ENCODE peak calls at places on chromosomes 2 and 18, in seven cellular contexts. H is heart left ventricle; N is astrocyte of the spinal cord; Z is CD8-positive, alpha-beta T cell; Q is tibial artery; M is fibroblast of pulmonary artery; Y is mammary epithelial cell. C is an unnamed sample.

GRCh38 chr18:48957136-48957535 is 6.4 kb upstream of the SMAD7 start:
- DNase-seq in H (no peak), N (no peak), Z (no peak), Q (no peak), M (peak; percentile 29), Y (peak; percentile 44), C (no peak)

GRCh38 chr18:24018299-24018910 is 3.9 kb downstream of the TTC39C start:
- DNase-seq in H (no peak), N (no peak), Z (peak; percentile 39), Q (no peak), M (no peak), Y (no peak), C (no peak)

GRCh38 chr18:9952633-9953416 is 39.0 kb downstream of the VAPA start:
- DNase-seq in H (no peak), N (peak; percentile 39), Z (no peak), Q (no peak), M (no peak), Y (peak; percentile 83), C (no peak)

GRCh38 chr2:184455616-184456015 is 142.7 kb upstream of the ZNF804A start:
- DNase-seq in H (no peak), N (no peak), Z (no peak), Q (no peak), M (no peak), Y (no peak), C (no peak)

GRCh38 chr18:36762074-36762473 is 66.7 kb downstream of the TPGS2 start:
- DNase-seq in H (no peak), N (peak; percentile 57), Z (no peak), Q (no peak), M (no peak), Y (no peak), C (no peak)

GRCh38 chr2:161386228-161386627 is 29.9 kb upstream of the TBR1 start:
- DNase-seq in H (no peak), N (no peak), Z (no peak), Q (no peak), M (no peak), Y (no peak), C (no peak)

GRCh38 chr2:9200634-9201015 is 6.0 kb upstream of the ASAP2 start:
- DNase-seq in H (no peak), N (no peak), Z (no peak), Q (no peak), M (no peak), Y (no peak), C (no peak)

GRCh38 chr2:45004569-45005181 is 4.6 kb downstream of the SIX2 start:
- DNase-seq in H (no peak), N (no peak), Z (no peak), Q (no peak), M (peak; percentile 10), Y (no peak), C (no peak)

GRCh38 chr2:54437588-54437987 is 18.5 kb upstream of the SPTBN1 start:
- DNase-seq in H (no peak), N (no peak), Z (no peak), Q (no peak), M (no peak), Y (no peak), C (no peak)

GRCh38 chr2:138615257-138615656 is 113.7 kb downstream of the SPOPL start:
- DNase-seq in H (no peak), N (peak; percentile 46), Z (no peak), Q (no peak), M (peak; percentile 9), Y (peak; percentile 98), C (no peak)

GRCh38 chr18:54909538-54909937 is 49.7 kb downstream of the CCDC68 start:
- DNase-seq in H (no peak), N (no peak), Z (no peak), Q (no peak), M (no peak), Y (no peak), C (no peak)

GRCh38 chr2:84417453-84417852 is 41.6 kb downstream of the SUCLG1 start:
- DNase-seq in H (no peak), N (peak; percentile 56), Z (no peak), Q (no peak), M (no peak), Y (peak; percentile 81), C (no peak)

GRCh38 chr2:144215701-144216675 is 303.9 kb downstream of the ZEB2 start:
- DNase-seq in H (no peak), N (no peak), Z (no peak), Q (no peak), M (no peak), Y (no peak), C (no peak)

GRCh38 chr2:213166109-213166508 is 14.7 kb upstream of the IKZF2 start:
- DNase-seq in H (no peak), N (no peak), Z (no peak), Q (no peak), M (no peak), Y (no peak), C (no peak)

GRCh38 chr2:213159768-213160167 is 8.4 kb upstream of the IKZF2 start:
- DNase-seq in H (no peak), N (no peak), Z (no peak), Q (no peak), M (no peak), Y (no peak), C (peak; percentile 9)

GRCh38 chr2:213164263-213164662 is 12.9 kb upstream of the IKZF2 start:
- DNase-seq in H (no peak), N (no peak), Z (no peak), Q (no peak), M (no peak), Y (no peak), C (no peak)

GRCh38 chr2:213161759-213162514 is 10.5 kb upstream of the IKZF2 start:
- DNase-seq in H (no peak), N (peak; percentile 69), Z (no peak), Q (no peak), M (peak; percentile 58), Y (no peak), C (peak; percentile 63)

GRCh38 chr2:213162515-213163118 is 11.2 kb upstream of the IKZF2 start:
- DNase-seq in H (no peak), N (peak; percentile 72), Z (no peak), Q (no peak), M (peak; percentile 19), Y (no peak), C (peak; percentile 69)
- H3K4me3 ChIP-seq in H (no peak overlapping the region), N (no peak overlapping the region), Z (no peak overlapping the region), Q (no peak overlapping the region), M (no peak overlapping the region), Y (no peak overlapping the region), C (no peak overlapping the region)

GRCh38 chr2:32623311-32623706 is 4.5 kb upstream of the TTC27 start:
- DNase-seq in H (no peak), N (no peak), Z (no peak), Q (no peak), M (no peak), Y (no peak), C (no peak)

GRCh38 chr2:32627901-32628645 is at the start of gene TTC27:
- DNase-seq in H (peak; percentile 95), N (peak; percentile 96), Z (peak; percentile 96), Q (peak; percentile 97), M (peak; percentile 95), Y (peak; percentile 93), C (peak; percentile 97)

GRCh38 chr2:32626591-32627221 is 1.1 kb upstream of the TTC27 start:
- DNase-seq in H (no peak), N (no peak), Z (no peak), Q (no peak), M (no peak), Y (no peak), C (no peak)

GRCh38 chr2:32624813-32625212 is 3.0 kb upstream of the TTC27 start:
- DNase-seq in H (no peak), N (no peak), Z (no peak), Q (no peak), M (no peak), Y (no peak), C (no peak)

DNA sequence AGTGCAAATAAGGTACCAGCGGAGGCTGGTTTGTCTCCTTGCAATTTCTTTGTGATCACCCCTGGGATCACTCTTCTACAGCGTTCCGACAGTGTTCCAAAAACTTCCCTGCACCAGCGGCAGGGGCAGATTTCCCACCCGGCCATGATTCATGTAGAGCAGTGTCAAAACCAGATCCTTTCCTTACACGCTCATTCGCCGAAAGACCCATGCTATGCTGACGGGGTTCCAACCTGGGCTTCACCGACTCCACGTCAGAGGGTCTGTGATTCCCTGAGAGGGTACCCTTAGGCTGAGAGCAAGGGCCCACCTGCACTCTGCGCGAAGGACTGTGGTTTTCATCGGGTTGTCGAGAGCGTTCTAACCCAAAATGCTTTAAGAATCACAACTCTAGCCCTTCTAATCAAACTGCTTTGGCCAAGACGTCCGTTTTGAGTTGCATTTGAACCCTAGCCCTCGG is 379 bp upstream of the TTC27 start:
- DNase-seq in H (peak; percentile 30), N (no peak), Z (peak; percentile 48), Q (peak; percentile 72), M (peak; percentile 53), Y (peak; percentile 21), C (peak; percentile 63)
- TF ChIP-seq CTCF in H (no peak), N (peak; percentile 31), Z (no peak), Q (peak; percentile 20), M (peak; percentile 38), Y (peak; percentile 22), C (peak; percentile 32)

DNA sequence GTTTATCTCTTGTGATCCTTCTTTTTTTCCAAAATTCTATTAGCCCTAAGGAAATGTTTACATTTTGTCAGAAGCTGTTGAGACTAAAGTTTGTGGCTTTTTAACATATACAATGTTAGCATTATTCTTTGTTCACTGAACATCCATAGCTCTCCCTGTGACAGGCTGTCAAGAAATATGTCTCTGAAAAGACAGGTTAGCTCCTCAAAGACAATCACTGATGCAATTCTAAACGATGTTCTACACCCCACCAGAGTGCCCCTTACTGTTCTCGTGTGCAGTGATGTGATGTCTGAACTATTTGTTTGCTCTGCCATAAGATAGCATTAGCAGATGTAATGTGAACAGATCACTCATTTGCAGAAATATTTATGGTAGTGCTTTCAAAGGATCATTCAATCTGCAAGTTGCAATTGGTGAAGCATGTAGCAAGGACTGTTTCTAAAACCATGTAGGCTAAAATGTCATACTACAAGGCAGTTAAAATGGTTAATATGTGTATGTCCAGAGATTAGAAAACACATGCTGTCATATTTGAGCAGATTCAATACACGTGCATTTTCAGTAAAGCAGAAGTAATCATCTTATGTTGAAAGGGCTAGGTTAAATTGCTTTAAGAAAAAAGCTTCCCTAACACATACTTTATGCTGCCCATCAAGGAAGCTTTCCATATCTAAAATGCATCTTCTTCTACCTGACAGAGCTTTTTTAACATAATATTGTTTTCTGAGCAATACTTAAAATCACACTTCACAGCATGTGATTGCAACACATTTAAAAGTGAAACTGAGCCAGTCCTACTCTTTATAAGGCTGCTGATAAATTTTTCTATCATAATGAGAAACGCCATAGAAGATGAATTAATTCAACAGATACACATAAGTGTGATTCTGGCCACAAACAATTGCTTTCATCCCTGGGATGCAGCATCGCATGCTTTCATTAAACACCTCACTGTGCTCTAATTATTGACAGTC is 285.7 kb upstream of the UBE2E3 start:
- DNase-seq in H (no peak), N (peak; percentile 10), Z (no peak), Q (no peak), M (no peak), Y (no peak), C (no peak)
- H3K4me3 ChIP-seq in H (no peak overlapping the region), N (no peak overlapping the region), Z (no peak overlapping the region), Q (no peak overlapping the region), M (no peak overlapping the region), Y (no peak overlapping the region), C (no peak overlapping the region)

GRCh38 chr18:1075310-1075709 is 170.6 kb downstream of the ADCYAP1 start:
- DNase-seq in H (no peak), N (no peak), Z (no peak), Q (no peak), M (no peak), Y (no peak), C (no peak)

DNA sequence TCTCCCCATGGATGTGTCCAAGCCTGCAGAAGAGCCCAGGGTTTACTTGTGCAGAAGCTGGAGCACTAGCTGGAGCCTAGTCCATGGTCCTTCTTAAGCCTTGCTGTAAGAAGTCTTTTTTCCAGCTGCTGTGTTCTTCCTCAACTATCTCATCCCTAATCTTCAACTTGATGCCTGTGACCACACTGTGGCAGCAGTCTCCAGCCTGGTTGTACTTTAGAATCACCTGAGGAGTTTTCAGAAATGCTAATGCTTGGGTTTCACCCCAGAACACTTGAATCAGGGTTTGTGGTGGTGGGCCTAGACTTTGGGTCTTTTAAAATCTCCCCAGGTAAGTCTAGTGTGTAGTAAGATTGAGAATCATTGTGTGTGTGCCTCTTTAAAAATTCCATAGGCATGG is 173.6 kb downstream of the ADCYAP1 start:
- DNase-seq in H (no peak), N (no peak), Z (no peak), Q (no peak), M (no peak), Y (no peak), C (no peak)
- TF ChIP-seq CTCF in H (no peak), N (no peak), Z (no peak), Q (no peak), M (no peak), Y (no peak), C (no peak)

C was measured in cardiac fibroblast.